ENCODE peak calls at places on chromosomes 6 and 20, in six cellular contexts. One of them, this sample, is unnamed.

GRCh38 chr6:3226422-3227362 is 761 bp downstream of the TUBB2B start:
- DNase-seq in AG10803: no peak
- DNase-seq in epithelial cell of esophagus: no peak
- DNase-seq in astrocyte of the spinal cord: no peak
- DNase-seq in fibroblast of pulmonary artery: no peak
- DNase-seq in A549: no peak
- DNase-seq in this sample: no peak

GRCh38 chr6:1481326-1481725 is 92.0 kb downstream of the FOXF2 start:
- DNase-seq in AG10803: peak
- DNase-seq in epithelial cell of esophagus: peak
- DNase-seq in astrocyte of the spinal cord: peak
- DNase-seq in fibroblast of pulmonary artery: peak
- DNase-seq in A549: peak
- DNase-seq in this sample: no peak

GRCh38 chr6:10425177-10425972 is 10.5 kb upstream of the TFAP2A start:
- DNase-seq in AG10803: no peak
- DNase-seq in epithelial cell of esophagus: no peak
- DNase-seq in astrocyte of the spinal cord: no peak
- DNase-seq in fibroblast of pulmonary artery: no peak
- DNase-seq in A549: no peak
- DNase-seq in this sample: no peak

GRCh38 chr6:40386200-40386599 is 201.0 kb downstream of the LRFN2 start:
- DNase-seq in AG10803: no peak
- DNase-seq in epithelial cell of esophagus: no peak
- DNase-seq in astrocyte of the spinal cord: no peak
- DNase-seq in fibroblast of pulmonary artery: no peak
- DNase-seq in A549: no peak
- DNase-seq in this sample: no peak

GRCh38 chr20:25197173-25197869 is 1.8 kb downstream of the ENTPD6 start:
- DNase-seq in AG10803: no peak
- DNase-seq in epithelial cell of esophagus: no peak
- DNase-seq in astrocyte of the spinal cord: no peak
- DNase-seq in fibroblast of pulmonary artery: no peak
- DNase-seq in A549: no peak
- DNase-seq in this sample: peak

GRCh38 chr6:150741633-150742200 is 123.8 kb upstream of the MTHFD1L start:
- DNase-seq in AG10803: no peak
- DNase-seq in epithelial cell of esophagus: peak
- DNase-seq in astrocyte of the spinal cord: no peak
- DNase-seq in fibroblast of pulmonary artery: peak
- DNase-seq in A549: peak
- DNase-seq in this sample: no peak

GRCh38 chr6:131779304-131779703 is 28.5 kb upstream of the ENPP1 start:
- DNase-seq in AG10803: no peak
- DNase-seq in epithelial cell of esophagus: no peak
- DNase-seq in astrocyte of the spinal cord: no peak
- DNase-seq in fibroblast of pulmonary artery: no peak
- DNase-seq in A549: no peak
- DNase-seq in this sample: no peak

GRCh38 chr6:35044145-35044745 is 96.9 kb downstream of the TCP11 start:
- DNase-seq in AG10803: no peak
- DNase-seq in epithelial cell of esophagus: peak
- DNase-seq in astrocyte of the spinal cord: peak
- DNase-seq in fibroblast of pulmonary artery: peak
- DNase-seq in A549: no peak
- DNase-seq in this sample: no peak

GRCh38 chr6:120871416-120872261 is 462.6 kb downstream of the TBC1D32 start:
- DNase-seq in AG10803: no peak
- DNase-seq in epithelial cell of esophagus: no peak
- DNase-seq in astrocyte of the spinal cord: no peak
- DNase-seq in fibroblast of pulmonary artery: no peak
- DNase-seq in A549: no peak
- DNase-seq in this sample: no peak

GRCh38 chr6:116396451-116396850 is 25.7 kb downstream of the DSE start:
- DNase-seq in AG10803: no peak
- DNase-seq in epithelial cell of esophagus: no peak
- DNase-seq in astrocyte of the spinal cord: peak
- DNase-seq in fibroblast of pulmonary artery: no peak
- DNase-seq in A549: no peak
- DNase-seq in this sample: no peak

GRCh38 chr20:57655812-57656161 is 35.6 kb upstream of the ZBP1 start:
- DNase-seq in AG10803: no peak
- DNase-seq in epithelial cell of esophagus: no peak
- DNase-seq in astrocyte of the spinal cord: no peak
- DNase-seq in fibroblast of pulmonary artery: no peak
- DNase-seq in A549: no peak
- DNase-seq in this sample: no peak

GRCh38 chr20:37539956-37540455 is 12.3 kb upstream of the BLCAP start:
- DNase-seq in AG10803: no peak
- DNase-seq in epithelial cell of esophagus: no peak
- DNase-seq in astrocyte of the spinal cord: no peak
- DNase-seq in fibroblast of pulmonary artery: no peak
- DNase-seq in A549: no peak
- DNase-seq in this sample: no peak

GRCh38 chr20:53138454-53139291 is 166.5 kb downstream of the TSHZ2 start:
- DNase-seq in AG10803: peak
- DNase-seq in epithelial cell of esophagus: no peak
- DNase-seq in astrocyte of the spinal cord: no peak
- DNase-seq in fibroblast of pulmonary artery: no peak
- DNase-seq in A549: no peak
- DNase-seq in this sample: no peak

GRCh38 chr20:36574278-36575065 is 1.1 kb downstream of the TGIF2 start:
- DNase-seq in AG10803: peak
- DNase-seq in epithelial cell of esophagus: peak
- DNase-seq in astrocyte of the spinal cord: no peak
- DNase-seq in fibroblast of pulmonary artery: peak
- DNase-seq in A549: peak
- DNase-seq in this sample: peak

GRCh38 chr20:54212226-54212625 is 4.3 kb downstream of the PFDN4 start:
- DNase-seq in AG10803: peak
- DNase-seq in epithelial cell of esophagus: no peak
- DNase-seq in astrocyte of the spinal cord: peak
- DNase-seq in fibroblast of pulmonary artery: peak
- DNase-seq in A549: no peak
- DNase-seq in this sample: no peak

GRCh38 chr6:109010703-109011102 is 83.9 kb downstream of the SESN1 start:
- DNase-seq in AG10803: no peak
- DNase-seq in epithelial cell of esophagus: no peak
- DNase-seq in astrocyte of the spinal cord: no peak
- DNase-seq in fibroblast of pulmonary artery: no peak
- DNase-seq in A549: no peak
- DNase-seq in this sample: no peak

GRCh38 chr20:8447262-8448120 is 315.4 kb downstream of the PLCB1 start:
- DNase-seq in AG10803: peak
- DNase-seq in epithelial cell of esophagus: no peak
- DNase-seq in astrocyte of the spinal cord: no peak
- DNase-seq in fibroblast of pulmonary artery: no peak
- DNase-seq in A549: no peak
- DNase-seq in this sample: no peak

GRCh38 chr6:47473791-47474351 is 3.7 kb upstream of the CD2AP start:
- DNase-seq in AG10803: no peak
- DNase-seq in epithelial cell of esophagus: peak
- DNase-seq in astrocyte of the spinal cord: no peak
- DNase-seq in fibroblast of pulmonary artery: no peak
- DNase-seq in A549: no peak
- DNase-seq in this sample: no peak

GRCh38 chr20:51800132-51800721 is 2.1 kb downstream of the SALL4 start:
- DNase-seq in AG10803: peak
- DNase-seq in epithelial cell of esophagus: peak
- DNase-seq in astrocyte of the spinal cord: peak
- DNase-seq in fibroblast of pulmonary artery: peak
- DNase-seq in A549: peak
- DNase-seq in this sample: peak

GRCh38 chr20:56843386-56843785 is 214.3 kb downstream of the TFAP2C start:
- DNase-seq in AG10803: no peak
- DNase-seq in epithelial cell of esophagus: peak
- DNase-seq in astrocyte of the spinal cord: no peak
- DNase-seq in fibroblast of pulmonary artery: no peak
- DNase-seq in A549: no peak
- DNase-seq in this sample: no peak

GRCh38 chr6:125421853-125422252 is 120.1 kb upstream of the HDDC2 start:
- DNase-seq in AG10803: no peak
- DNase-seq in epithelial cell of esophagus: peak
- DNase-seq in astrocyte of the spinal cord: peak
- DNase-seq in fibroblast of pulmonary artery: peak
- DNase-seq in A549: peak
- DNase-seq in this sample: peak

GRCh38 chr20:40682104-40683045 is 6.7 kb downstream of the MAFB start:
- DNase-seq in AG10803: peak
- DNase-seq in epithelial cell of esophagus: no peak
- DNase-seq in astrocyte of the spinal cord: no peak
- DNase-seq in fibroblast of pulmonary artery: peak
- DNase-seq in A549: no peak
- DNase-seq in this sample: no peak

GRCh38 chr20:48350291-48350988 is 477.4 kb downstream of the PREX1 start:
- DNase-seq in AG10803: no peak
- DNase-seq in epithelial cell of esophagus: no peak
- DNase-seq in astrocyte of the spinal cord: no peak
- DNase-seq in fibroblast of pulmonary artery: peak
- DNase-seq in A549: peak
- DNase-seq in this sample: no peak

GRCh38 chr6:44012078-44012493 is 115.2 kb downstream of the MRPL14 start:
- DNase-seq in AG10803: peak
- DNase-seq in epithelial cell of esophagus: peak
- DNase-seq in astrocyte of the spinal cord: peak
- DNase-seq in fibroblast of pulmonary artery: peak
- DNase-seq in A549: peak
- DNase-seq in this sample: peak

GRCh38 chr6:44008821-44009370 is 118.4 kb downstream of the MRPL14 start:
- DNase-seq in AG10803: no peak
- DNase-seq in epithelial cell of esophagus: no peak
- DNase-seq in astrocyte of the spinal cord: no peak
- DNase-seq in fibroblast of pulmonary artery: no peak
- DNase-seq in A549: no peak
- DNase-seq in this sample: no peak

GRCh38 chr6:44009425-44010321 is 117.6 kb downstream of the MRPL14 start:
- DNase-seq in AG10803: no peak
- DNase-seq in epithelial cell of esophagus: peak
- DNase-seq in astrocyte of the spinal cord: peak
- DNase-seq in fibroblast of pulmonary artery: no peak
- DNase-seq in A549: no peak
- DNase-seq in this sample: peak

GRCh38 chr6:44011350-44011925 is 115.8 kb downstream of the MRPL14 start:
- DNase-seq in AG10803: peak
- DNase-seq in epithelial cell of esophagus: no peak
- DNase-seq in astrocyte of the spinal cord: no peak
- DNase-seq in fibroblast of pulmonary artery: no peak
- DNase-seq in A549: no peak
- DNase-seq in this sample: no peak

GRCh38 chr6:44010411-44011349 is 116.6 kb downstream of the MRPL14 start:
- DNase-seq in AG10803: peak
- DNase-seq in epithelial cell of esophagus: peak
- DNase-seq in astrocyte of the spinal cord: peak
- DNase-seq in fibroblast of pulmonary artery: peak
- DNase-seq in A549: no peak
- DNase-seq in this sample: peak
- TF ChIP-seq CTCF in AG10803: no peak
- TF ChIP-seq CTCF in epithelial cell of esophagus: no peak
- TF ChIP-seq CTCF in astrocyte of the spinal cord: no peak
- TF ChIP-seq CTCF in fibroblast of pulmonary artery: no peak
- TF ChIP-seq CTCF in A549: no peak
- TF ChIP-seq CTCF in this sample: no peak

DNA sequence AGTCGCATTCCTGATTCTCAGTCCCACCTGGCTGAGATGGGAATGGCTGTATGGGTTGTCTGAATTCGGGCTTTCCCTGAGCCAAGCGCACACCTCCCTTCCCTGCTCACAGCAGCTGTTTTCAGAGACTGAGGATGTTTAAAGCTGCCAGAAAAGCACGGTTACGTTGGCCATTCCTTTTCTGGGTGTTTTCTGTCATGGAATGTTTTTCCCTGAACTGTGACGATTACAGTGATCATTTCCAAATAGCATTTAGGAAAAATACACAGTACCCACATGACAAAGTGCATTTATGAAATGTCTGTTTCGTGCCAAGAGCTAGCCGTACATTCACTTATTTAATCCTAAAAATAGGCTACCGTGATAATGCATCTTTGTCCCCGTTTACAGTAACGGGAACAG is 36.7 kb downstream of the SYNJ2 start:
- DNase-seq in AG10803: no peak
- DNase-seq in epithelial cell of esophagus: no peak
- DNase-seq in astrocyte of the spinal cord: no peak
- DNase-seq in fibroblast of pulmonary artery: peak
- DNase-seq in A549: no peak
- DNase-seq in this sample: no peak
- TF ChIP-seq CTCF in AG10803: no peak
- TF ChIP-seq CTCF in epithelial cell of esophagus: no peak
- TF ChIP-seq CTCF in astrocyte of the spinal cord: no peak
- TF ChIP-seq CTCF in fibroblast of pulmonary artery: no peak
- TF ChIP-seq CTCF in A549: no peak
- TF ChIP-seq CTCF in this sample: no peak

DNA sequence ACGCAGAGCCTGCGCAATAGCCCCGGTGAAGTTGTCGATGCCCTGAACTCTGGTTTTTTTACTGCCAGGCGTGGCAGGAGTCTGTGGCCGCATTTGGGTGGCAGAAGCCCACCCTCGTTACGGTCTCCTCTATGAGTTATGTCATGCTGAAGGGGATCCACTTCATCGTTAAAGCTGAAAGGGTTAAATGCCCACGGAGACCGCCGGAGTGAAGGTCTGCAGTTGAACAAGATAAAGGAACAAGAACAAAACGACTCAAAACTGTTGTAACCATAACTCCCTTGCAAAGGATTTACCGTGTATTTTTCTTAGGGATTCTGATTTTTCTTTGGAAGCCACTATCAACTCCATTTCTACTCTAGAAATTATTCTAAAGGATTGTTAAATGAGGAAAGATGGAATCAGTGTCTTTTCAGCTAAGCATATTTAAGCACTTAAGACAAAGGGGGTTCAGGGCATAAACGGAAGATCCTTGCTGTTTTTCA is 501 bp upstream of the ELOVL5 start:
- DNase-seq in AG10803: no peak
- DNase-seq in epithelial cell of esophagus: no peak
- DNase-seq in astrocyte of the spinal cord: no peak
- DNase-seq in fibroblast of pulmonary artery: no peak
- DNase-seq in A549: no peak
- DNase-seq in this sample: no peak
- TF ChIP-seq CTCF in AG10803: no peak
- TF ChIP-seq CTCF in epithelial cell of esophagus: no peak
- TF ChIP-seq CTCF in astrocyte of the spinal cord: no peak
- TF ChIP-seq CTCF in fibroblast of pulmonary artery: no peak
- TF ChIP-seq CTCF in A549: no peak
- TF ChIP-seq CTCF in this sample: no peak

DNA sequence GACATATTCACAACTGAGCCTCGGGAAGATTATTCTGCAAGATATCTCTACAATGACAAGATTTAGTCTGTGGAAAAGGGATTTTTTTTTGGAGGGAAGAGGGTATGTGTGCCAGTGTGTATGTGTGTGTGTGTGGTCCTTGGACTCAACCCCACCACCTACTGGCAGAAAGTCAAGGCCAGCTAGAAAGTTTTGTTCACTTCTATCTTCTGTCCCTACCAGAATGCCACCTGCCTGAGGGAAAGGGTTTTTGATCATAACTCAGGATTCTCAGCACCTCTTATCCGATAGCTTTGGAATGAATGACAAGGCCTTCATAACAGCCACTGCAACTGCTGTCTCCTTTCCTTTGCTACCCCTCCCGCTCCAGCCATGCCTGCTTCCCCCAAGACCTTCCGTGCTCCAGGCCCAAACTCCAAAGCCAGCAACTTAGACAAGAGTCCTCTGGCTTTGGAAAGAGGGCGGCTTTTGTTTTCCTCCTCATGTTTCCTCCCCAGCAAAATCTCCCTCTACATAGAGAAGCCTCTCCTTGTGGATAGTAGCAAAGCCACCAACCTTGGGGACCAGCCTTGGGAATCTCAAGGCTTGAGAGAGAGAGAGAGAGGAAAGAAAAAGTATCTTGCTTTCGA is 18.6 kb downstream of the BTN3A1 start:
- DNase-seq in AG10803: peak
- DNase-seq in epithelial cell of esophagus: peak
- DNase-seq in astrocyte of the spinal cord: peak
- DNase-seq in fibroblast of pulmonary artery: peak
- DNase-seq in A549: peak
- DNase-seq in this sample: peak
- TF ChIP-seq CTCF in AG10803: peak
- TF ChIP-seq CTCF in epithelial cell of esophagus: peak
- TF ChIP-seq CTCF in astrocyte of the spinal cord: peak
- TF ChIP-seq CTCF in fibroblast of pulmonary artery: peak
- TF ChIP-seq CTCF in A549: peak
- TF ChIP-seq CTCF in this sample: peak